ENCODE peak calls at places on chromosome 10, in four cellular contexts. N is astrocyte of the spinal cord, M is AG10803, H is OCI-LY7. C is an unnamed sample.
A peak's percentile ranks its signal among the peaks of the same experiment; 100 is the strongest.

GRCh38 chr10:775245-776075 is 86.0 kb upstream of the DIP2C start:
- DNase-seq in N (no peak), M (peak; percentile 18), H (no peak), C (no peak)

GRCh38 chr10:3290550-3290949 is 118.0 kb upstream of the PITRM1 start:
- DNase-seq in N (no peak), M (no peak), H (no peak), C (no peak)

GRCh38 chr10:29635711-29636144 is 957 bp upstream of the SVIL start:
- DNase-seq in N (peak; percentile 75), M (no peak), H (no peak), C (peak; percentile 63)

GRCh38 chr10:10915215-10915614 is 102.5 kb upstream of the CELF2 start:
- DNase-seq in N (no peak), M (no peak), H (no peak), C (no peak)

GRCh38 chr10:71837085-71837827 is 13.8 kb downstream of the PSAP start:
- DNase-seq in N (no peak), M (no peak), H (peak; percentile 77), C (no peak)

GRCh38 chr10:4809156-4809555 is 16.9 kb upstream of the AKR1E2 start:
- DNase-seq in N (no peak), M (no peak), H (no peak), C (no peak)

GRCh38 chr10:50988792-50989191 is 85.5 kb upstream of the PRKG1 start:
- DNase-seq in N (peak; percentile 36), M (peak; percentile 59), H (no peak), C (peak; percentile 64)

GRCh38 chr10:15997313-15997712 is 137.0 kb upstream of the MINDY3 start:
- DNase-seq in N (no peak), M (no peak), H (no peak), C (no peak)

GRCh38 chr10:98676895-98677294 is 230.2 kb upstream of the HPS1 start:
- DNase-seq in N (no peak), M (no peak), H (no peak), C (no peak)

GRCh38 chr10:132793871-132794849 is 8.2 kb upstream of the NKX6-2 start:
- DNase-seq in N (no peak), M (peak; percentile 4), H (no peak), C (peak; percentile 20)

GRCh38 chr10:124713679-124714298 is 30.4 kb downstream of the FAM53B start:
- DNase-seq in N (no peak), M (no peak), H (no peak), C (no peak)

GRCh38 chr10:125538947-125539649 is 143.9 kb downstream of the TEX36 start:
- DNase-seq in N (no peak), M (no peak), H (no peak), C (no peak)

GRCh38 chr10:8596929-8597472 is 542.5 kb downstream of the GATA3 start:
- DNase-seq in N (no peak), M (no peak), H (no peak), C (no peak)

GRCh38 chr10:121519901-121520500 is 78.2 kb downstream of the FGFR2 start:
- DNase-seq in N (no peak), M (no peak), H (no peak), C (no peak)

GRCh38 chr10:108180883-108181282 is 1016.4 kb upstream of the SORCS1 start:
- DNase-seq in N (peak; percentile 1), M (peak; percentile 34), H (no peak), C (peak; percentile 12)

GRCh38 chr10:97574374-97575100 is 2.0 kb downstream of the ANKRD2 start:
- DNase-seq in N (peak; percentile 58), M (peak; percentile 84), H (no peak), C (peak; percentile 54)

GRCh38 chr10:75770634-75771081 is 339.2 kb downstream of the LRMDA start:
- DNase-seq in N (no peak), M (peak; percentile 79), H (no peak), C (peak; percentile 25)

GRCh38 chr10:96587255-96588059 is 645 bp upstream of the TM9SF3 start:
- DNase-seq in N (peak; percentile 84), M (peak; percentile 84), H (peak; percentile 39), C (peak; percentile 90)

GRCh38 chr10:33187427-33187999 is 147.0 kb downstream of the NRP1 start:
- DNase-seq in N (no peak), M (no peak), H (no peak), C (no peak)

GRCh38 chr10:124649209-124649608 is 95.0 kb downstream of the FAM53B start:
- DNase-seq in N (no peak), M (no peak), H (no peak), C (peak; percentile 81)

GRCh38 chr10:131081386-131081785 is 230.1 kb downstream of the TCERG1L start:
- DNase-seq in N (no peak), M (no peak), H (no peak), C (no peak)

GRCh38 chr10:80664071-80664680 is 126.5 kb downstream of the SH2D4B start:
- DNase-seq in N (peak; percentile 52), M (peak; percentile 48), H (peak; percentile 40), C (peak; percentile 51)

GRCh38 chr10:106919798-106920382 is 244.6 kb downstream of the SORCS1 start:
- DNase-seq in N (no peak), M (no peak), H (no peak), C (no peak)

GRCh38 chr10:132104062-132104461 is 38.3 kb downstream of the JAKMIP3 start:
- DNase-seq in N (no peak), M (no peak), H (no peak), C (no peak)

GRCh38 chr10:97584060-97584797 is at the start of gene HOGA1:
- DNase-seq in N (peak; percentile 73), M (peak; percentile 71), H (no peak), C (peak; percentile 41)

GRCh38 chr10:121296856-121297255 is 301.4 kb downstream of the FGFR2 start:
- DNase-seq in N (no peak), M (no peak), H (no peak), C (no peak)

GRCh38 chr10:79266092-79266491 is 81.2 kb upstream of the PPIF start:
- DNase-seq in N (peak; percentile 20), M (peak; percentile 42), H (no peak), C (no peak)

GRCh38 chr10:79266543-79267312 is 80.5 kb upstream of the PPIF start:
- DNase-seq in N (peak; percentile 95), M (peak; percentile 94), H (peak; percentile 45), C (peak; percentile 91)

GRCh38 chr10:79268100-79268670 is 79.1 kb upstream of the PPIF start:
- DNase-seq in N (peak; percentile 61), M (peak; percentile 53), H (no peak), C (peak; percentile 41)

GRCh38 chr10:79268717-79269116 is 78.6 kb upstream of the PPIF start:
- DNase-seq in N (no peak), M (peak; percentile 26), H (no peak), C (no peak)

GRCh38 chr10:79267449-79267848 is 79.8 kb upstream of the PPIF start:
- DNase-seq in N (no peak), M (no peak), H (no peak), C (no peak)
- TF ChIP-seq CTCF in N (no peak), M (peak; percentile 5), H (peak; percentile 52), C (no peak)

DNA sequence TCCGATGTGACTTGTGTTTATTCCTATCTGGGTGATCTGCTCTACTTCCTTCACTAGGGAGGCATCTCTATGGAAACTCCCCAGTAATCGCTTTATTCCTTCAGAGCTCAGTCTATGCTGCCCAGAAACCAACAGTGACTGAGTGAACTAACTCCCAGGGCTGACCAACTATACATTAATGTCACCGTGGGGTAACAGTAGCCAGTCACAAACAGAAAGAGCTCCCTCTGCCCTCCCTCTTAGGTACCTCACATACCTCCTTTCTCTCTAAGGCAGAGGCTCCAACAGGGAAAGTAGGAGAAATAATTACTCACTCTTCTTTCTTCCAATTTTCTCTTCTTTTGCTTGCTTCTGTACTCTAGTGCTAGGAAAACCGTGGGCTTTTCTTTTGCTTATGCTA is 855.0 kb downstream of the REEP3 start:
- DNase-seq in N (no peak), M (no peak), H (no peak), C (no peak)
- TF ChIP-seq CTCF in N (no peak), M (no peak), H (peak; percentile 19), C (no peak)

DNA sequence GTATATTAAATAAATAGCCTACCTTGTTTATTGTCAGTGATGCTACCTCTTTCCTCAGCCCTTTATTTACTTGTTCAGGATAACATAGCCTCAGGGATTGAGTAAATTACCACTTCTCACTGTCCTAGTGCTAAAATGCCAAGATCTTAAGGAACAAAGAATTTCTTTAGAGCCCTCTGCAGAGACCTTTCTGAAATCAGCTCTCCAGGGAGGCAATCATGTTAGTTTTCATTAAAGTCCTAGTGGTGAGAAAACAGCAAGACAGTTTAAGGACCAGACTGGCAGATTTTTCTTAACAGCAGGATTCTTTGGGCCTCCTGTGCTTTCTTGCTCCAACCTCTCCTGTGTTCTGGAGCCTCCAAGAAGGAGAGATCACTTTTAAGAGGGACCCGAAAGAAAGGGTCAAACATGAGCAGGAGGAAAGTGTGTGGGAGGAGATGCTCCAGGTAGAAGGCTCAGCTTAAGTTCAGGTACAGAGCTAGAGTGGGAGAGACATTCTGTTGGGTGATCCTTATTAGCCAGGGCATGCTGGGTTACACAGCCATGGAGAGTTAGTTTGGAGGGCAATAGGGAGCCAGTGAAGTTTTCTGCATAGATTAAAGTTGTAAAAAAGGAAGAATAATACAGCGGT is 1.2 kb upstream of the PLCE1 start:
- DNase-seq in N (peak; percentile 50), M (no peak), H (no peak), C (no peak)
- TF ChIP-seq CTCF in N (peak; percentile 21), M (peak; percentile 26), H (no peak), C (peak; percentile 7)

DNA sequence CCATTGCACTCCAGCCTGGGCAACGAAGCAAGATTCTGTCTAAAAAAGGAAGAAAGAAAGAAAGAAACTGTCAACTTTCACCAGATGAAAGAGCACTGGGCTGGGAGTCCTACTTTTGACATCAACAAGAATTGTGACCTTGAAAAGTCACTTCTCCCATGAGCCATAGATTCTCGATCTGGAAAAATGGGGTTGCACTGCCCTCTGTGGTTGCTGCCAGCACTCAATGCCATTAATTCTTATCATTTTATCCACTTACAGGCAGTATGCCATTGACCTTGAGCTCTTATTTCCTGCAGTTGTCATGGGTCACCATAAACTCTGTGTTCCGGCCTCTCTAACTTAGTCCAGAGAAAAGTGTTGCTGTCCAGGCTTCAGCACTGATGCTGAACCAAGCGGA is 137.2 kb downstream of the NOC3L start:
- DNase-seq in N (no peak), M (peak; percentile 5), H (no peak), C (peak; percentile 7)
- TF ChIP-seq CTCF in N (no peak), M (peak; percentile 26), H (no peak), C (peak; percentile 30)

C was measured in fibroblast of villous mesenchyme.